ENCODE peak calls at places on chromosome 5, in seven cellular contexts. N is CD8-positive, alpha-beta T cell; R is neuronal stem cell; U is right cardiac atrium; T is cardiac muscle cell; W is mammary epithelial cell; V is GM23338. E is an unnamed sample.
A peak's percentile ranks its signal among the peaks of the same experiment; 100 is the strongest.

GRCh38 chr5:17373406-17374110 is 124.5 kb upstream of the TAF11L2 start:
- DNase-seq in T (no peak), U (no peak), V (no peak), R (no peak), N (no peak), W (no peak), E (no peak)

GRCh38 chr5:178469011-178469974 is 120.9 kb downstream of the COL23A1 start:
- DNase-seq in N (no peak), T (no peak), R (no peak), W (no peak), U (no peak), V (no peak), E (no peak)

GRCh38 chr5:146529984-146530383 is 14.0 kb upstream of the GPR151 start:
- DNase-seq in V (no peak), N (no peak), R (no peak), T (no peak), U (no peak), W (no peak), E (no peak)

GRCh38 chr5:93782978-93783377 is 41.6 kb upstream of the POU5F2 start:
- DNase-seq in U (no peak), V (no peak), W (no peak), T (no peak), N (no peak), R (no peak), E (no peak)

GRCh38 chr5:132758406-132758805 is 11.2 kb downstream of the CCNI2 start:
- DNase-seq in W (no peak), U (no peak), R (no peak), T (no peak), V (no peak), N (no peak), E (no peak)

GRCh38 chr5:157473383-157474370 is 13.7 kb downstream of the NIPAL4 start:
- DNase-seq in U (no peak), V (no peak), W (no peak), N (no peak), R (no peak), T (peak; percentile 37), E (peak; percentile 73)

GRCh38 chr5:120375248-120375647 is 88.9 kb upstream of the PRR16 start:
- DNase-seq in W (no peak), V (no peak), U (no peak), N (no peak), T (no peak), R (no peak), E (no peak)

GRCh38 chr5:45385321-45386058 is 310.7 kb downstream of the HCN1 start:
- DNase-seq in W (no peak), R (no peak), N (no peak), T (no peak), U (no peak), V (no peak), E (no peak)

GRCh38 chr5:73183491-73183891 is 10.5 kb downstream of the TMEM174 start:
- DNase-seq in R (no peak), V (no peak), W (no peak), U (no peak), T (no peak), N (no peak), E (no peak)

GRCh38 chr5:134007581-134008256 is 2.9 kb upstream of the VDAC1 start:
- DNase-seq in R (peak; percentile 49), U (peak; percentile 60), N (no peak), V (peak; percentile 89), T (no peak), W (no peak), E (no peak)

GRCh38 chr5:138974227-138975063 is 99.3 kb upstream of the LRRTM2 start:
- DNase-seq in U (peak; percentile 89), V (no peak), W (no peak), T (peak; percentile 90), N (no peak), R (no peak), E (no peak)

DNA sequence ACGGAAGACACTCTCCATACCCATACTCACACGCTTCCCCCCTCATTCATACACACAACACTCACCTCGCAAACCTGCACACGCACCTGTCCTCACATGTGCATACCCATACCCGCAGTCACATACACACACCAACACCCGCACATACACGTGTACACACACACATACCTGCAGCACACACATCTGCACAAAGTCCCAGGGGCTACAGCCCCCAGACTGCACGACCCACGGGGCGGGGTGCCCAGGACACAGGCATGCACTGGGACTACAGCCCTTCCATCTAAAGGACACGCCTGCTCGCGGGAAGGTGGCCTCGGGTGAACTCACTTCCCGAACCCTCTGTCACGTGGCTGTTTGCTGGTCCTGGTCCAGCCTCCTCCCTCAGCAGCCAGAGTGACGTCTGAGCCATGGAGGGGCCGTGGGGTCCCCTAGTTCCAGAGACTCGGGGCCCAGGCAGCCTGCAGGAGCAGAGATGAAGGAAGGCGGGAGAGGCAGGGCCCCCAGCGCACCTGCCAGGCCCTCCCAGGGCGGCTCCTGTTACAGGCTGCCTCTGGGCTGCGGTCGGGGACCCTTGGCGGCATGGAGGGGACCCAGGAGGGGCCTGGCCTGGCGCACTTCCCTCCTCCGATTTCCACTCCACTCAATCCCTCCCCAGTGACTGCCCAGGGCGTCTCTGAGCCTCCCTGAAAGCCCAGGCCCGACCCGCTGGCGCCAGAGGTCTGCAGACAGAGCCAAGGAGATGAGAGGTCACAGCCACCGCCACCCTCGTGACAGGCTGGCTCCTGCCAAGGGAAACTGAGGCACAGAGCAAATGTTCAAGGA is 8.1 kb downstream of the SLC12A7 start:
- DNase-seq in U (peak; percentile 96), N (peak; percentile 54), W (no peak), V (no peak), T (no peak), R (no peak), E (peak; percentile 90)
- H3K4me3 ChIP-seq in U (no peak overlapping the region), N (peak overlapping the region; percentile 79), W (no peak overlapping the region), V (no peak overlapping the region), T (no peak overlapping the region), R (no peak overlapping the region), E (no peak overlapping the region)

GRCh38 chr5:110751902-110752762 is 13.3 kb downstream of the SLC25A46 start:
- DNase-seq in R (no peak), N (peak; percentile 16), U (no peak), T (no peak), V (peak; percentile 8), W (no peak), E (no peak)

GRCh38 chr5:110753620-110754019 is 14.8 kb downstream of the SLC25A46 start:
- DNase-seq in U (no peak), R (no peak), T (no peak), N (no peak), V (no peak), W (no peak), E (no peak)

GRCh38 chr5:110757118-110757729 is 18.4 kb downstream of the SLC25A46 start:
- DNase-seq in W (peak; percentile 42), T (peak; percentile 63), V (peak; percentile 74), N (peak; percentile 24), U (no peak), R (peak; percentile 39), E (no peak)

GRCh38 chr5:110754181-110754580 is 15.4 kb downstream of the SLC25A46 start:
- DNase-seq in R (no peak), N (no peak), T (no peak), W (no peak), V (no peak), U (no peak), E (no peak)

DNA sequence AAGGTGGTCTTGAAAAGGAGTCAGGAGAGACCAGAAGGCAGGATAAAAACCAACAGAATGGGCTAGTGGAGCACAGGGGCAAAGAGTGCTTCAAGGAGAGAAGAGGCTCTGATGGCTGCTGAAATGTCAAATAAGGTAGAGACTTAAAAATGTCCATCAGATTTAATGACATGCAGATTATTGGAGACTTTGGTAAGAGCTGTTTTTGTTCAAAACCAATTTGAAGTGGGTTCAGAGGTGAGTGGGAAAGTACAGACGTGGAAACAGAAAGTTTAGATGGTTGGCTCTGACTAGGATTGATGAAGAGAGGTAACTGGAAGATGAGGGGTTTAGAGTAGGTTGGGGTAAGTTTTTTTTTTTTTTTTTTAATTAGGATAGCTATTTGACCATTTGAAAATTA is 14.1 kb downstream of the SLC25A46 start:
- DNase-seq in U (no peak), N (no peak), V (no peak), R (no peak), W (no peak), T (no peak), E (no peak)
- H3K27me3 ChIP-seq in U (no peaks in the 10 kb centered on the region), N (no peaks in the 10 kb centered on the region), V (no peaks in the 10 kb centered on the region), R (no peaks in the 10 kb centered on the region), W (no peaks in the 10 kb centered on the region), T (no peaks in the 10 kb centered on the region), E (no peaks in the 10 kb centered on the region)

DNA sequence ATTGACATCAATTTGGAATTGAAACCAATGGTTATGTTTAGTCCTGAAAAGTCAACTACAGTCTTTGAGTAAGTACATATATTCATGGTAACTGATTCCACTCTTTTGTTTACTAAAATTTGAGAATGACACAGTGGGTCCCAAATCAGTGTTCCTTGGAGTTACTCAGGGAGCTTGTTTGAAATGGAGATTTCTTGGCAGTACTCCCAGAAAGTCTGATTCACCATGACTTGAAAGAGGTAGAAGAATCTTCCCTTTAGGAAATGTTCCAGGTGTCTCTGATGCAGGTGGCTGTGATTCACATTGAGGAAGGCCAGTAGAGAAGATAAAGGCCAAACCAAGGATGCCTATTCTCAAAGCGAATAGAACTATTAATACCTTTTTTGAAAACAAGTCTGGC is 1078.4 kb downstream of the CDH12 start:
- DNase-seq in V (no peak), R (no peak), N (no peak), U (no peak), W (peak; percentile 95), T (no peak), E (no peak)
- H3K4me3 ChIP-seq in V (no peak overlapping the region), R (no peak overlapping the region), N (no peak overlapping the region), U (no peak overlapping the region), W (no peak overlapping the region), T (no peak overlapping the region), E (no peak overlapping the region)

GRCh38 chr5:43000914-43001313 is 39.2 kb downstream of the ANXA2R start:
- DNase-seq in V (no peak), U (no peak), N (no peak), W (no peak), R (no peak), T (no peak), E (no peak)
- H3K27me3 ChIP-seq in V (peaks cover 100% of the 10 kb centered on the region), U (no peaks in the 10 kb centered on the region), N (no peaks in the 10 kb centered on the region), W (no peaks in the 10 kb centered on the region), R (peaks cover 57% of the 10 kb centered on the region), T (peaks cover 92% of the 10 kb centered on the region), E (peaks cover 40% of the 10 kb centered on the region)

GRCh38 chr5:142426129-142426641 is 101.4 kb upstream of the SPRY4 start:
- DNase-seq in T (no peak), U (peak; percentile 83), W (no peak), R (no peak), N (peak; percentile 30), V (no peak), E (peak; percentile 23)
- H3K4me3 ChIP-seq in T (no peak overlapping the region), U (no peak overlapping the region), W (no peak overlapping the region), R (peak overlapping the region; percentile 18), N (no peak overlapping the region), V (no peak overlapping the region), E (no peak overlapping the region)

GRCh38 chr5:31703757-31704156 is 64.8 kb downstream of the PDZD2 start:
- DNase-seq in T (no peak), V (no peak), N (no peak), U (no peak), R (no peak), W (no peak), E (no peak)
- H3K27me3 ChIP-seq in T (no peaks in the 10 kb centered on the region), V (no peaks in the 10 kb centered on the region), N (no peaks in the 10 kb centered on the region), U (no peaks in the 10 kb centered on the region), R (no peaks in the 10 kb centered on the region), W (no peaks in the 10 kb centered on the region), E (no peaks in the 10 kb centered on the region)

E was measured in thyroid gland.